ENCODE peak calls at places on chromosomes 13 and 19, in nine cellular contexts. Y is HuH-7, M is amygdala, V is progenitor cell of endocrine pancreas, O is HS-5, Q is NCI-H2029, L is germinal center, Z is A549, U is cardiac muscle cell. A is an unnamed sample.

GRCh38 chr19:48812094-48812929 is 1.5 kb upstream of the BCAT2 start:
- DNase-seq in Y (peak), M (peak), V (peak), O (no peak), Q (peak), L (peak), Z (peak), U (peak), A (peak)

GRCh38 chr13:50809133-50810090 is 34.1 kb downstream of the DLEU7 start:
- DNase-seq in Y (no peak), M (no peak), V (no peak), O (no peak), Q (no peak), L (no peak), Z (no peak), U (no peak), A (no peak)

GRCh38 chr19:29478578-29479565 is 46.9 kb upstream of the VSTM2B start:
- DNase-seq in Y (peak), M (peak), V (peak), O (no peak), Q (no peak), L (no peak), Z (peak), U (no peak), A (no peak)

GRCh38 chr13:27924529-27925141 is 4.8 kb downstream of the PDX1 start:
- DNase-seq in Y (no peak), M (no peak), V (no peak), O (no peak), Q (no peak), L (no peak), Z (no peak), U (no peak), A (no peak)

GRCh38 chr13:97921146-97921776 is 32.2 kb upstream of the IPO5 start:
- DNase-seq in Y (no peak), M (no peak), V (no peak), O (no peak), Q (no peak), L (no peak), Z (no peak), U (peak), A (no peak)

GRCh38 chr19:32223595-32224370 is 121.6 kb upstream of the ZNF507 start:
- DNase-seq in Y (no peak), M (no peak), V (no peak), O (no peak), Q (no peak), L (no peak), Z (no peak), U (no peak), A (peak)

GRCh38 chr19:18208098-18208951 is 4.5 kb upstream of the RAB3A start:
- DNase-seq in Y (no peak), M (no peak), V (no peak), O (peak), Q (no peak), L (peak), Z (peak), U (peak), A (peak)

GRCh38 chr19:35486268-35486708 is 4.0 kb downstream of the KRTDAP start:
- DNase-seq in Y (no peak), M (no peak), V (no peak), O (no peak), Q (no peak), L (no peak), Z (no peak), U (no peak), A (no peak)

GRCh38 chr13:61600360-61601033 is 184.8 kb upstream of the PCDH20 start:
- DNase-seq in Y (no peak), M (peak), V (no peak), O (no peak), Q (no peak), L (no peak), Z (no peak), U (no peak), A (no peak)

GRCh38 chr19:29259867-29260281 is 46.9 kb upstream of the UQCRFS1 start:
- DNase-seq in Y (no peak), M (no peak), V (no peak), O (no peak), Q (no peak), L (no peak), Z (no peak), U (no peak), A (peak)

GRCh38 chr19:13132471-13133166 is 14.6 kb downstream of the NACC1 start:
- DNase-seq in Y (no peak), M (no peak), V (no peak), O (peak), Q (no peak), L (no peak), Z (no peak), U (peak), A (no peak)

GRCh38 chr13:27201661-27202060 is 30.1 kb upstream of the USP12 start:
- DNase-seq in Y (no peak), M (no peak), V (no peak), O (no peak), Q (no peak), L (no peak), Z (no peak), U (no peak), A (no peak)

GRCh38 chr19:15563325-15563794 is 51.7 kb upstream of the CYP4F8 start:
- DNase-seq in Y (peak), M (no peak), V (no peak), O (no peak), Q (peak), L (no peak), Z (no peak), U (peak), A (no peak)

GRCh38 chr13:22964245-22964966 is 216.4 kb upstream of the SGCG start:
- DNase-seq in Y (no peak), M (no peak), V (no peak), O (no peak), Q (no peak), L (no peak), Z (no peak), U (no peak), A (no peak)

GRCh38 chr19:14821958-14822357 is 13.0 kb downstream of the OR7A5 start:
- DNase-seq in Y (no peak), M (no peak), V (no peak), O (no peak), Q (no peak), L (no peak), Z (no peak), U (peak), A (no peak)

GRCh38 chr13:96540656-96541055 is 450.7 kb downstream of the HS6ST3 start:
- DNase-seq in Y (no peak), M (no peak), V (no peak), O (no peak), Q (no peak), L (no peak), Z (no peak), U (no peak), A (no peak)

GRCh38 chr13:27401210-27401609 is 23.2 kb upstream of the GTF3A start:
- DNase-seq in Y (no peak), M (no peak), V (no peak), O (no peak), Q (no peak), L (peak), Z (no peak), U (no peak), A (no peak)

GRCh38 chr19:4326837-4327251 is 11.8 kb downstream of the STAP2 start:
- DNase-seq in Y (no peak), M (no peak), V (no peak), O (no peak), Q (no peak), L (no peak), Z (no peak), U (no peak), A (no peak)

GRCh38 chr19:49455729-49456128 is 2.7 kb downstream of the ALDH16A1 start:
- DNase-seq in Y (no peak), M (no peak), V (no peak), O (no peak), Q (no peak), L (no peak), Z (no peak), U (no peak), A (no peak)

GRCh38 chr13:56015919-56016318 is 1124.8 kb upstream of the PRR20A start:
- DNase-seq in Y (no peak), M (no peak), V (no peak), O (no peak), Q (no peak), L (no peak), Z (no peak), U (no peak), A (no peak)

GRCh38 chr19:36210497-36210896 is 4.0 kb downstream of the ZNF565 start:
- DNase-seq in Y (no peak), M (no peak), V (no peak), O (no peak), Q (no peak), L (no peak), Z (no peak), U (peak), A (no peak)

GRCh38 chr19:38263696-38264485 is 482 bp upstream of the SPINT2 start:
- DNase-seq in Y (no peak), M (peak), V (peak), O (no peak), Q (peak), L (peak), Z (peak), U (peak), A (peak)

GRCh38 chr19:35718345-35719041 is 690 bp downstream of the KMT2B start:
- DNase-seq in Y (peak), M (no peak), V (no peak), O (no peak), Q (no peak), L (peak), Z (peak), U (peak), A (no peak)

GRCh38 chr19:45995715-45996385 is 583 bp downstream of the CCDC61 start:
- DNase-seq in Y (no peak), M (no peak), V (no peak), O (no peak), Q (peak), L (no peak), Z (no peak), U (peak), A (no peak)

GRCh38 chr19:3450796-3451411 is 29.4 kb downstream of the SMIM24 start:
- DNase-seq in Y (no peak), M (peak), V (no peak), O (peak), Q (no peak), L (no peak), Z (peak), U (peak), A (peak)

GRCh38 chr19:49664171-49665070 is 1.2 kb downstream of the IRF3 start:
- DNase-seq in Y (peak), M (peak), V (peak), O (no peak), Q (peak), L (peak), Z (peak), U (peak), A (peak)

GRCh38 chr13:75647126-75647784 is 11.1 kb downstream of the LMO7 start:
- DNase-seq in Y (no peak), M (no peak), V (no peak), O (no peak), Q (no peak), L (no peak), Z (no peak), U (no peak), A (no peak)

GRCh38 chr13:79966502-79966901 is 374.4 kb downstream of the SPRY2 start:
- DNase-seq in Y (no peak), M (no peak), V (no peak), O (no peak), Q (no peak), L (no peak), Z (peak), U (no peak), A (no peak)

GRCh38 chr19:44608391-44608821 is 5.0 kb upstream of the IGSF23 start:
- DNase-seq in Y (no peak), M (no peak), V (no peak), O (peak), Q (peak), L (no peak), Z (no peak), U (peak), A (no peak)

GRCh38 chr13:21826214-21827015 is 155.5 kb downstream of the FGF9 start:
- DNase-seq in Y (no peak), M (no peak), V (no peak), O (no peak), Q (no peak), L (no peak), Z (no peak), U (no peak), A (no peak)

GRCh38 chr13:102688306-102688973 is 6.4 kb downstream of the METTL21C start:
- DNase-seq in Y (no peak), M (no peak), V (no peak), O (no peak), Q (no peak), L (no peak), Z (no peak), U (no peak), A (no peak)

GRCh38 chr13:83943530-83944279 is 61.4 kb upstream of the SLITRK1 start:
- DNase-seq in Y (no peak), M (peak), V (no peak), O (no peak), Q (no peak), L (no peak), Z (peak), U (peak), A (no peak)

GRCh38 chr13:29523199-29523931 is 72.1 kb downstream of the SLC7A1 start:
- DNase-seq in Y (no peak), M (no peak), V (no peak), O (no peak), Q (no peak), L (no peak), Z (no peak), U (peak), A (no peak)

GRCh38 chr13:40480915-40481525 is 185.4 kb downstream of the FOXO1 start:
- DNase-seq in Y (no peak), M (no peak), V (no peak), O (no peak), Q (no peak), L (no peak), Z (no peak), U (no peak), A (peak)

GRCh38 chr13:75489502-75490263 is 7.7 kb upstream of the TBC1D4 start:
- DNase-seq in Y (no peak), M (no peak), V (no peak), O (no peak), Q (no peak), L (no peak), Z (peak), U (peak), A (no peak)

GRCh38 chr19:38417544-38418506 is 8.2 kb downstream of the RASGRP4 start:
- DNase-seq in Y (no peak), M (peak), V (peak), O (no peak), Q (peak), L (peak), Z (peak), U (peak), A (peak)

GRCh38 chr13:87234981-87235380 is 436.2 kb upstream of the SLITRK5 start:
- DNase-seq in Y (no peak), M (no peak), V (no peak), O (no peak), Q (no peak), L (no peak), Z (no peak), U (peak), A (no peak)

GRCh38 chr13:27442071-27442647 is 8.2 kb downstream of the MTIF3 start:
- DNase-seq in Y (no peak), M (no peak), V (no peak), O (no peak), Q (no peak), L (no peak), Z (no peak), U (no peak), A (no peak)

GRCh38 chr19:8336072-8336569 is 6.9 kb downstream of the KANK3 start:
- DNase-seq in Y (no peak), M (no peak), V (no peak), O (no peak), Q (peak), L (no peak), Z (no peak), U (no peak), A (no peak)

GRCh38 chr19:15213715-15214381 is 13.1 kb upstream of the NOTCH3 start:
- DNase-seq in Y (no peak), M (no peak), V (no peak), O (no peak), Q (no peak), L (no peak), Z (no peak), U (peak), A (peak)

A was measured in cardiac septum.